ENCODE peak calls at places on chromosomes 6 and 20, in ten cellular contexts. One of them, this sample, is unnamed.

GRCh38 chr20:36541227-36542018 is at the start of gene MYL9:
- DNase-seq in stimulated activated CD4-positive, alpha-beta T cell treated with anti-CD3 and anti-CD28 coated beads, Interleukin-2, amount 100 ng/mL, for 48 hours: no peak
- DNase-seq in DMS153: no peak
- DNase-seq in astrocyte of the cerebellum: no peak
- DNase-seq in tibial nerve: peak
- DNase-seq in AG09309: no peak
- DNase-seq in activated T-helper 9 cell treated with anti-CD3 and anti-CD28 coated beads, Interleukin-2, amount 50 U/mL, for 16 hours: no peak
- DNase-seq in activated T-helper 1 cell treated with anti-CD3 and anti-CD28 coated beads, Interleukin-2, amount 50 U/mL, for 16 hours: no peak
- DNase-seq in fibroblast of pulmonary artery: peak
- DNase-seq in C1 segment of cervical spinal cord: no peak
- DNase-seq in this sample: no peak

GRCh38 chr6:149273318-149273717 is 44.2 kb upstream of the TAB2 start:
- DNase-seq in stimulated activated CD4-positive, alpha-beta T cell treated with anti-CD3 and anti-CD28 coated beads, Interleukin-2, amount 100 ng/mL, for 48 hours: no peak
- DNase-seq in DMS153: no peak
- DNase-seq in astrocyte of the cerebellum: no peak
- DNase-seq in tibial nerve: peak
- DNase-seq in AG09309: no peak
- DNase-seq in activated T-helper 9 cell treated with anti-CD3 and anti-CD28 coated beads, Interleukin-2, amount 50 U/mL, for 16 hours: no peak
- DNase-seq in activated T-helper 1 cell treated with anti-CD3 and anti-CD28 coated beads, Interleukin-2, amount 50 U/mL, for 16 hours: no peak
- DNase-seq in fibroblast of pulmonary artery: no peak
- DNase-seq in C1 segment of cervical spinal cord: peak
- DNase-seq in this sample: no peak

GRCh38 chr6:160996316-160996715 is 4.7 kb downstream of the MAP3K4 start:
- DNase-seq in stimulated activated CD4-positive, alpha-beta T cell treated with anti-CD3 and anti-CD28 coated beads, Interleukin-2, amount 100 ng/mL, for 48 hours: no peak
- DNase-seq in DMS153: no peak
- DNase-seq in astrocyte of the cerebellum: no peak
- DNase-seq in tibial nerve: no peak
- DNase-seq in AG09309: no peak
- DNase-seq in activated T-helper 9 cell treated with anti-CD3 and anti-CD28 coated beads, Interleukin-2, amount 50 U/mL, for 16 hours: no peak
- DNase-seq in activated T-helper 1 cell treated with anti-CD3 and anti-CD28 coated beads, Interleukin-2, amount 50 U/mL, for 16 hours: no peak
- DNase-seq in fibroblast of pulmonary artery: peak
- DNase-seq in C1 segment of cervical spinal cord: no peak
- DNase-seq in this sample: no peak

GRCh38 chr6:144559865-144560603 is 274.9 kb downstream of the UTRN start:
- DNase-seq in stimulated activated CD4-positive, alpha-beta T cell treated with anti-CD3 and anti-CD28 coated beads, Interleukin-2, amount 100 ng/mL, for 48 hours: peak
- DNase-seq in DMS153: peak
- DNase-seq in astrocyte of the cerebellum: no peak
- DNase-seq in tibial nerve: no peak
- DNase-seq in AG09309: no peak
- DNase-seq in activated T-helper 9 cell treated with anti-CD3 and anti-CD28 coated beads, Interleukin-2, amount 50 U/mL, for 16 hours: no peak
- DNase-seq in activated T-helper 1 cell treated with anti-CD3 and anti-CD28 coated beads, Interleukin-2, amount 50 U/mL, for 16 hours: no peak
- DNase-seq in fibroblast of pulmonary artery: peak
- DNase-seq in C1 segment of cervical spinal cord: no peak
- DNase-seq in this sample: no peak

GRCh38 chr20:59314872-59315500 is 14.6 kb downstream of the EDN3 start:
- DNase-seq in stimulated activated CD4-positive, alpha-beta T cell treated with anti-CD3 and anti-CD28 coated beads, Interleukin-2, amount 100 ng/mL, for 48 hours: no peak
- DNase-seq in DMS153: no peak
- DNase-seq in astrocyte of the cerebellum: no peak
- DNase-seq in tibial nerve: no peak
- DNase-seq in AG09309: no peak
- DNase-seq in activated T-helper 9 cell treated with anti-CD3 and anti-CD28 coated beads, Interleukin-2, amount 50 U/mL, for 16 hours: no peak
- DNase-seq in activated T-helper 1 cell treated with anti-CD3 and anti-CD28 coated beads, Interleukin-2, amount 50 U/mL, for 16 hours: no peak
- DNase-seq in fibroblast of pulmonary artery: no peak
- DNase-seq in C1 segment of cervical spinal cord: no peak
- DNase-seq in this sample: no peak

GRCh38 chr6:21751608-21752007 is 158.1 kb downstream of the SOX4 start:
- DNase-seq in stimulated activated CD4-positive, alpha-beta T cell treated with anti-CD3 and anti-CD28 coated beads, Interleukin-2, amount 100 ng/mL, for 48 hours: no peak
- DNase-seq in DMS153: no peak
- DNase-seq in astrocyte of the cerebellum: no peak
- DNase-seq in tibial nerve: no peak
- DNase-seq in AG09309: no peak
- DNase-seq in activated T-helper 9 cell treated with anti-CD3 and anti-CD28 coated beads, Interleukin-2, amount 50 U/mL, for 16 hours: no peak
- DNase-seq in activated T-helper 1 cell treated with anti-CD3 and anti-CD28 coated beads, Interleukin-2, amount 50 U/mL, for 16 hours: no peak
- DNase-seq in fibroblast of pulmonary artery: no peak
- DNase-seq in C1 segment of cervical spinal cord: no peak
- DNase-seq in this sample: no peak

GRCh38 chr6:56911847-56912246 is 43.1 kb upstream of the BEND6 start:
- DNase-seq in stimulated activated CD4-positive, alpha-beta T cell treated with anti-CD3 and anti-CD28 coated beads, Interleukin-2, amount 100 ng/mL, for 48 hours: no peak
- DNase-seq in DMS153: no peak
- DNase-seq in astrocyte of the cerebellum: peak
- DNase-seq in tibial nerve: no peak
- DNase-seq in AG09309: no peak
- DNase-seq in activated T-helper 9 cell treated with anti-CD3 and anti-CD28 coated beads, Interleukin-2, amount 50 U/mL, for 16 hours: no peak
- DNase-seq in activated T-helper 1 cell treated with anti-CD3 and anti-CD28 coated beads, Interleukin-2, amount 50 U/mL, for 16 hours: no peak
- DNase-seq in fibroblast of pulmonary artery: peak
- DNase-seq in C1 segment of cervical spinal cord: no peak
- DNase-seq in this sample: no peak

GRCh38 chr6:79762370-79762769 is 131.2 kb downstream of the SH3BGRL2 start:
- DNase-seq in stimulated activated CD4-positive, alpha-beta T cell treated with anti-CD3 and anti-CD28 coated beads, Interleukin-2, amount 100 ng/mL, for 48 hours: no peak
- DNase-seq in DMS153: no peak
- DNase-seq in astrocyte of the cerebellum: no peak
- DNase-seq in tibial nerve: no peak
- DNase-seq in AG09309: no peak
- DNase-seq in activated T-helper 9 cell treated with anti-CD3 and anti-CD28 coated beads, Interleukin-2, amount 50 U/mL, for 16 hours: no peak
- DNase-seq in activated T-helper 1 cell treated with anti-CD3 and anti-CD28 coated beads, Interleukin-2, amount 50 U/mL, for 16 hours: no peak
- DNase-seq in fibroblast of pulmonary artery: peak
- DNase-seq in C1 segment of cervical spinal cord: no peak
- DNase-seq in this sample: no peak

GRCh38 chr20:54168961-54169862 is 4.6 kb downstream of the CYP24A1 start:
- DNase-seq in stimulated activated CD4-positive, alpha-beta T cell treated with anti-CD3 and anti-CD28 coated beads, Interleukin-2, amount 100 ng/mL, for 48 hours: no peak
- DNase-seq in DMS153: no peak
- DNase-seq in astrocyte of the cerebellum: no peak
- DNase-seq in tibial nerve: no peak
- DNase-seq in AG09309: no peak
- DNase-seq in activated T-helper 9 cell treated with anti-CD3 and anti-CD28 coated beads, Interleukin-2, amount 50 U/mL, for 16 hours: no peak
- DNase-seq in activated T-helper 1 cell treated with anti-CD3 and anti-CD28 coated beads, Interleukin-2, amount 50 U/mL, for 16 hours: no peak
- DNase-seq in fibroblast of pulmonary artery: no peak
- DNase-seq in C1 segment of cervical spinal cord: no peak
- DNase-seq in this sample: no peak

GRCh38 chr6:161921602-161922400 is 647.9 kb upstream of the AGPAT4 start:
- DNase-seq in stimulated activated CD4-positive, alpha-beta T cell treated with anti-CD3 and anti-CD28 coated beads, Interleukin-2, amount 100 ng/mL, for 48 hours: no peak
- DNase-seq in DMS153: no peak
- DNase-seq in astrocyte of the cerebellum: no peak
- DNase-seq in tibial nerve: no peak
- DNase-seq in AG09309: no peak
- DNase-seq in activated T-helper 9 cell treated with anti-CD3 and anti-CD28 coated beads, Interleukin-2, amount 50 U/mL, for 16 hours: no peak
- DNase-seq in activated T-helper 1 cell treated with anti-CD3 and anti-CD28 coated beads, Interleukin-2, amount 50 U/mL, for 16 hours: no peak
- DNase-seq in fibroblast of pulmonary artery: no peak
- DNase-seq in C1 segment of cervical spinal cord: no peak
- DNase-seq in this sample: no peak

GRCh38 chr20:56716806-56717205 is 87.7 kb downstream of the TFAP2C start:
- DNase-seq in stimulated activated CD4-positive, alpha-beta T cell treated with anti-CD3 and anti-CD28 coated beads, Interleukin-2, amount 100 ng/mL, for 48 hours: no peak
- DNase-seq in DMS153: no peak
- DNase-seq in astrocyte of the cerebellum: no peak
- DNase-seq in tibial nerve: no peak
- DNase-seq in AG09309: no peak
- DNase-seq in activated T-helper 9 cell treated with anti-CD3 and anti-CD28 coated beads, Interleukin-2, amount 50 U/mL, for 16 hours: no peak
- DNase-seq in activated T-helper 1 cell treated with anti-CD3 and anti-CD28 coated beads, Interleukin-2, amount 50 U/mL, for 16 hours: no peak
- DNase-seq in fibroblast of pulmonary artery: no peak
- DNase-seq in C1 segment of cervical spinal cord: no peak
- DNase-seq in this sample: no peak

GRCh38 chr20:54172532-54172855 is 1.3 kb downstream of the CYP24A1 start:
- DNase-seq in stimulated activated CD4-positive, alpha-beta T cell treated with anti-CD3 and anti-CD28 coated beads, Interleukin-2, amount 100 ng/mL, for 48 hours: no peak
- DNase-seq in DMS153: no peak
- DNase-seq in astrocyte of the cerebellum: no peak
- DNase-seq in tibial nerve: no peak
- DNase-seq in AG09309: no peak
- DNase-seq in activated T-helper 9 cell treated with anti-CD3 and anti-CD28 coated beads, Interleukin-2, amount 50 U/mL, for 16 hours: no peak
- DNase-seq in activated T-helper 1 cell treated with anti-CD3 and anti-CD28 coated beads, Interleukin-2, amount 50 U/mL, for 16 hours: no peak
- DNase-seq in fibroblast of pulmonary artery: no peak
- DNase-seq in C1 segment of cervical spinal cord: no peak
- DNase-seq in this sample: no peak

GRCh38 chr20:9930142-9930541 is 91.3 kb upstream of the PAK5 start:
- DNase-seq in stimulated activated CD4-positive, alpha-beta T cell treated with anti-CD3 and anti-CD28 coated beads, Interleukin-2, amount 100 ng/mL, for 48 hours: no peak
- DNase-seq in DMS153: no peak
- DNase-seq in astrocyte of the cerebellum: no peak
- DNase-seq in tibial nerve: no peak
- DNase-seq in AG09309: no peak
- DNase-seq in activated T-helper 9 cell treated with anti-CD3 and anti-CD28 coated beads, Interleukin-2, amount 50 U/mL, for 16 hours: no peak
- DNase-seq in activated T-helper 1 cell treated with anti-CD3 and anti-CD28 coated beads, Interleukin-2, amount 50 U/mL, for 16 hours: no peak
- DNase-seq in fibroblast of pulmonary artery: no peak
- DNase-seq in C1 segment of cervical spinal cord: no peak
- DNase-seq in this sample: no peak

GRCh38 chr6:52489881-52490280 is 69.7 kb downstream of the EFHC1 start:
- DNase-seq in stimulated activated CD4-positive, alpha-beta T cell treated with anti-CD3 and anti-CD28 coated beads, Interleukin-2, amount 100 ng/mL, for 48 hours: no peak
- DNase-seq in DMS153: no peak
- DNase-seq in astrocyte of the cerebellum: no peak
- DNase-seq in tibial nerve: no peak
- DNase-seq in AG09309: no peak
- DNase-seq in activated T-helper 9 cell treated with anti-CD3 and anti-CD28 coated beads, Interleukin-2, amount 50 U/mL, for 16 hours: no peak
- DNase-seq in activated T-helper 1 cell treated with anti-CD3 and anti-CD28 coated beads, Interleukin-2, amount 50 U/mL, for 16 hours: no peak
- DNase-seq in fibroblast of pulmonary artery: no peak
- DNase-seq in C1 segment of cervical spinal cord: no peak
- DNase-seq in this sample: no peak

GRCh38 chr6:80259113-80259512 is 152.6 kb downstream of the BCKDHB start:
- DNase-seq in stimulated activated CD4-positive, alpha-beta T cell treated with anti-CD3 and anti-CD28 coated beads, Interleukin-2, amount 100 ng/mL, for 48 hours: no peak
- DNase-seq in DMS153: no peak
- DNase-seq in astrocyte of the cerebellum: no peak
- DNase-seq in tibial nerve: no peak
- DNase-seq in AG09309: no peak
- DNase-seq in activated T-helper 9 cell treated with anti-CD3 and anti-CD28 coated beads, Interleukin-2, amount 50 U/mL, for 16 hours: no peak
- DNase-seq in activated T-helper 1 cell treated with anti-CD3 and anti-CD28 coated beads, Interleukin-2, amount 50 U/mL, for 16 hours: no peak
- DNase-seq in fibroblast of pulmonary artery: no peak
- DNase-seq in C1 segment of cervical spinal cord: no peak
- DNase-seq in this sample: no peak

GRCh38 chr20:2476742-2477615 is 6.4 kb upstream of the SNRPB start:
- DNase-seq in stimulated activated CD4-positive, alpha-beta T cell treated with anti-CD3 and anti-CD28 coated beads, Interleukin-2, amount 100 ng/mL, for 48 hours: no peak
- DNase-seq in DMS153: no peak
- DNase-seq in astrocyte of the cerebellum: no peak
- DNase-seq in tibial nerve: no peak
- DNase-seq in AG09309: no peak
- DNase-seq in activated T-helper 9 cell treated with anti-CD3 and anti-CD28 coated beads, Interleukin-2, amount 50 U/mL, for 16 hours: no peak
- DNase-seq in activated T-helper 1 cell treated with anti-CD3 and anti-CD28 coated beads, Interleukin-2, amount 50 U/mL, for 16 hours: no peak
- DNase-seq in fibroblast of pulmonary artery: no peak
- DNase-seq in C1 segment of cervical spinal cord: no peak
- DNase-seq in this sample: no peak